ENCODE peak calls at places on chromosomes 5 and 9, in eight cellular contexts. W is PC-3; S is IMR-90; F is OCI-LY7; I is heart right ventricle; Y is SK-N-SH; O is kidney; Q is CD8-positive, alpha-beta memory T cell. C is an unnamed sample.

GRCh38 chr5:177591690-177592009 is 353 bp upstream of the TMED9 start:
- DNase-seq in W (no peak), S (no peak), F (no peak), I (no peak), Y (no peak), O (no peak), Q (no peak), C (no peak)

GRCh38 chr5:72908666-72909065 is 47.2 kb upstream of the FCHO2 start:
- DNase-seq in W (no peak), S (no peak), F (no peak), I (no peak), Y (no peak), O (no peak), Q (no peak), C (no peak)

GRCh38 chr5:17763301-17763700 is 129.0 kb downstream of the TAF11L14 start:
- DNase-seq in W (no peak), S (peak; percentile 24), F (no peak), I (no peak), Y (no peak), O (no peak), Q (no peak), C (no peak)

GRCh38 chr9:133510926-133511505 is 13.7 kb downstream of the MYMK start:
- DNase-seq in W (no peak), S (no peak), F (no peak), I (no peak), Y (no peak), O (peak; percentile 66), Q (no peak), C (no peak)

GRCh38 chr5:98941131-98941883 is 12.5 kb upstream of the CHD1 start:
- DNase-seq in W (no peak), S (no peak), F (no peak), I (no peak), Y (no peak), O (no peak), Q (no peak), C (no peak)

GRCh38 chr9:7816021-7816420 is 16.4 kb upstream of the DMAC1 start:
- DNase-seq in W (no peak), S (no peak), F (no peak), I (no peak), Y (no peak), O (no peak), Q (no peak), C (no peak)

GRCh38 chr9:90476058-90476457 is 166.6 kb downstream of the DIRAS2 start:
- DNase-seq in W (no peak), S (no peak), F (no peak), I (no peak), Y (no peak), O (no peak), Q (no peak), C (no peak)

GRCh38 chr5:119178435-119178834 is 107.5 kb downstream of the DMXL1 start:
- DNase-seq in W (no peak), S (no peak), F (no peak), I (no peak), Y (no peak), O (no peak), Q (no peak), C (no peak)

GRCh38 chr9:35914307-35914807 is 5.1 kb downstream of the SPAAR start:
- DNase-seq in W (no peak), S (peak; percentile 47), F (peak; percentile 10), I (peak; percentile 83), Y (peak; percentile 70), O (peak; percentile 80), Q (no peak), C (peak; percentile 47)

GRCh38 chr5:54249210-54250028 is 61.0 kb downstream of the ARL15 start:
- DNase-seq in W (peak; percentile 19), S (peak; percentile 41), F (peak; percentile 29), I (peak; percentile 24), Y (peak; percentile 8), O (no peak), Q (peak; percentile 15), C (no peak)

GRCh38 chr5:34625246-34625645 is 30.9 kb upstream of the RAI14 start:
- DNase-seq in W (no peak), S (no peak), F (no peak), I (no peak), Y (no peak), O (no peak), Q (no peak), C (no peak)

GRCh38 chr5:31825775-31826068 is 186.8 kb downstream of the PDZD2 start:
- DNase-seq in W (no peak), S (no peak), F (no peak), I (no peak), Y (no peak), O (no peak), Q (no peak), C (no peak)
- H3K4me3 ChIP-seq in W (no peak overlapping the region), S (no peak overlapping the region), F (no peak overlapping the region), I (no peak overlapping the region), Y (no peak overlapping the region), O (no peak overlapping the region), Q (no peak overlapping the region), C (no peak overlapping the region)

GRCh38 chr5:59348189-59348588 is 545.3 kb downstream of the PDE4D start:
- DNase-seq in W (peak; percentile 12), S (no peak), F (no peak), I (no peak), Y (no peak), O (no peak), Q (no peak), C (no peak)
- H3K36me3 ChIP-seq in W (no peaks in the 10 kb centered on the region), S (no peaks in the 10 kb centered on the region), F (no peaks in the 10 kb centered on the region), I (no peaks in the 10 kb centered on the region), Y (no peaks in the 10 kb centered on the region), O (no peaks in the 10 kb centered on the region), Q (no peaks in the 10 kb centered on the region), C (no peaks in the 10 kb centered on the region)

GRCh38 chr5:157212307-157212706 is 31.7 kb downstream of the ITK start:
- DNase-seq in W (no peak), S (no peak), F (no peak), I (no peak), Y (no peak), O (no peak), Q (no peak), C (peak; percentile 33)

GRCh38 chr5:157213527-157214243 is 33.0 kb downstream of the ITK start:
- DNase-seq in W (no peak), S (no peak), F (no peak), I (no peak), Y (no peak), O (no peak), Q (no peak), C (no peak)

GRCh38 chr5:157215143-157215825 is 34.6 kb downstream of the ITK start:
- DNase-seq in W (no peak), S (no peak), F (no peak), I (no peak), Y (no peak), O (no peak), Q (no peak), C (no peak)

GRCh38 chr5:157215826-157216167 is 35.2 kb downstream of the ITK start:
- DNase-seq in W (no peak), S (no peak), F (no peak), I (no peak), Y (no peak), O (no peak), Q (no peak), C (no peak)

DNA sequence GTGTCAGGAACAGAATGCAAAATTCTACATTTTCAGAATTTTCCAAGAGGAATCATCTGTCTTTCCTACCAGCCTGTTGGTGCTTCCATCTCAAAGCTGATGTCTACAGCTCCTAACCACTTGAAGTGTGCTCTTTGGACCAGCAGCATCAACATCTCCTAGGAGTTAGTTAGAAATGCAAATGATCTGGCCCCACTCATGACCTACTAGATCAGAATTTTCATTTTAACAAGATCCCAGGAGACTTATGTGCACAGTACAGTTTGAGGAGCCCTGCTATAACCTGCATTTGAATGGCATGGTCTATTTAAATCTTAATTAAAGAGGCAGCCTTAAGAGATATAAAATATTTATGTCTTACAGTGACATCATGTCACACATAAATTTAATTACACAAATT is 33.8 kb downstream of the ITK start:
- DNase-seq in W (no peak), S (no peak), F (no peak), I (no peak), Y (no peak), O (no peak), Q (no peak), C (no peak)
- H3K4me1 ChIP-seq in W (no peaks in the 10 kb centered on the region), S (no peaks in the 10 kb centered on the region), F (peaks cover 18% of the 10 kb centered on the region), I (no peaks in the 10 kb centered on the region), Y (no peaks in the 10 kb centered on the region), O (no peaks in the 10 kb centered on the region), Q (peaks cover 96% of the 10 kb centered on the region), C (no peaks in the 10 kb centered on the region)

GRCh38 chr9:109301012-109301411 is 19.8 kb downstream of the EPB41L4B start:
- DNase-seq in W (no peak), S (no peak), F (no peak), I (no peak), Y (no peak), O (no peak), Q (no peak), C (no peak)

GRCh38 chr9:109297899-109298298 is 23.0 kb downstream of the EPB41L4B start:
- DNase-seq in W (peak; percentile 84), S (peak; percentile 66), F (no peak), I (no peak), Y (no peak), O (no peak), Q (no peak), C (no peak)

GRCh38 chr9:109303900-109304299 is 17.0 kb downstream of the EPB41L4B start:
- DNase-seq in W (no peak), S (no peak), F (no peak), I (no peak), Y (no peak), O (no peak), Q (no peak), C (no peak)

GRCh38 chr9:109302606-109303005 is 18.3 kb downstream of the EPB41L4B start:
- DNase-seq in W (no peak), S (no peak), F (no peak), I (no peak), Y (no peak), O (no peak), Q (no peak), C (no peak)

GRCh38 chr9:109299901-109300300 is 21.0 kb downstream of the EPB41L4B start:
- DNase-seq in W (no peak), S (no peak), F (no peak), I (no peak), Y (no peak), O (no peak), Q (no peak), C (no peak)
- H3K4me3 ChIP-seq in W (no peak overlapping the region), S (no peak overlapping the region), F (no peak overlapping the region), I (no peak overlapping the region), Y (no peak overlapping the region), O (no peak overlapping the region), Q (no peak overlapping the region), C (no peak overlapping the region)

GRCh38 chr5:131228646-131229045 is 35.2 kb upstream of the CDC42SE2 start:
- DNase-seq in W (no peak), S (no peak), F (no peak), I (no peak), Y (no peak), O (no peak), Q (no peak), C (no peak)

GRCh38 chr5:131224387-131225191 is 39.3 kb upstream of the CDC42SE2 start:
- DNase-seq in W (no peak), S (no peak), F (no peak), I (peak; percentile 24), Y (no peak), O (no peak), Q (no peak), C (no peak)

GRCh38 chr5:131225282-131225974 is 38.4 kb upstream of the CDC42SE2 start:
- DNase-seq in W (no peak), S (no peak), F (no peak), I (no peak), Y (no peak), O (no peak), Q (no peak), C (no peak)

GRCh38 chr5:131229623-131230022 is 34.2 kb upstream of the CDC42SE2 start:
- DNase-seq in W (no peak), S (no peak), F (no peak), I (no peak), Y (no peak), O (no peak), Q (no peak), C (no peak)

GRCh38 chr5:131226899-131227298 is 37.0 kb upstream of the CDC42SE2 start:
- DNase-seq in W (no peak), S (peak; percentile 49), F (no peak), I (no peak), Y (no peak), O (no peak), Q (no peak), C (no peak)
- H3K36me3 ChIP-seq in W (no peaks in the 10 kb centered on the region), S (no peaks in the 10 kb centered on the region), F (peaks cover 38% of the 10 kb centered on the region), I (no peaks in the 10 kb centered on the region), Y (no peaks in the 10 kb centered on the region), O (no peaks in the 10 kb centered on the region), Q (no peaks in the 10 kb centered on the region), C (no peaks in the 10 kb centered on the region)